ENCODE peak calls at places on chromosomes 12 and 14, in six cellular contexts. Y is AG04449; Z is foreskin fibroblast; D is GM12864; H is CD8-positive, alpha-beta T cell; Q is AG10803. W is an unnamed sample.

GRCh38 chr12:106517314-106517713 is 65.5 kb upstream of the RFX4 start:
- DNase-seq in D (no peak), Q (no peak), H (no peak), Y (no peak), Z (no peak), W (no peak)

GRCh38 chr12:88185988-88186387 is 43.9 kb downstream of the TMTC3 start:
- DNase-seq in H (no peak), Q (peak; percentile 70), Y (peak; percentile 26), Z (peak; percentile 86), D (no peak), W (peak; percentile 9)

GRCh38 chr14:51293149-51293925 is 53.3 kb downstream of the TMX1 start:
- DNase-seq in D (no peak), Z (peak; percentile 55), Y (peak; percentile 21), Q (peak; percentile 84), H (no peak), W (no peak)

GRCh38 chr12:23222801-23223200 is 597.8 kb downstream of the ETNK1 start:
- DNase-seq in Q (no peak), Z (no peak), D (no peak), Y (no peak), H (no peak), W (peak; percentile 22)

GRCh38 chr12:108543642-108544041 is 17.3 kb downstream of the SART3 start:
- DNase-seq in Y (no peak), D (no peak), Q (peak; percentile 68), Z (peak; percentile 72), H (no peak), W (no peak)

GRCh38 chr12:113469224-113469652 is 2.4 kb downstream of the LHX5 start:
- DNase-seq in Q (no peak), Z (peak; percentile 19), Y (no peak), D (no peak), H (no peak), W (no peak)

GRCh38 chr14:64688801-64689200 is 15.4 kb upstream of the PLEKHG3 start:
- DNase-seq in Q (no peak), Y (no peak), D (no peak), Z (no peak), H (no peak), W (no peak)

GRCh38 chr12:113990548-113991223 is 24.6 kb upstream of the RBM19 start:
- DNase-seq in Z (peak; percentile 50), D (no peak), H (no peak), Q (no peak), Y (no peak), W (no peak)

GRCh38 chr14:90608925-90609324 is 207.3 kb downstream of the TTC7B start:
- DNase-seq in Z (peak; percentile 7), D (no peak), Y (no peak), Q (no peak), H (no peak), W (peak; percentile 31)

GRCh38 chr12:127108360-127109215 is 1158.4 kb upstream of the TMEM132C start:
- DNase-seq in D (peak; percentile 7), H (peak; percentile 54), Q (peak; percentile 64), Y (no peak), Z (peak; percentile 88), W (peak; percentile 69)

GRCh38 chr12:86257173-86257572 is 982 bp upstream of the MGAT4C start:
- DNase-seq in Y (no peak), Z (no peak), Q (no peak), D (no peak), H (no peak), W (no peak)

GRCh38 chr12:103805961-103806360 is 35.1 kb downstream of the NT5DC3 start:
- DNase-seq in H (no peak), Q (no peak), D (no peak), Y (no peak), Z (no peak), W (no peak)

GRCh38 chr14:64937821-64938193 is 4.7 kb downstream of the GPX2 start:
- DNase-seq in Q (peak; percentile 8), D (no peak), Y (no peak), H (no peak), Z (peak; percentile 34), W (no peak)

GRCh38 chr12:71562681-71563595 is 100.7 kb downstream of the ZFC3H1 start:
- DNase-seq in D (no peak), Z (no peak), Q (no peak), H (no peak), Y (no peak), W (no peak)

GRCh38 chr12:69350002-69350626 is 1.9 kb downstream of the LYZ start:
- DNase-seq in Q (no peak), H (no peak), Z (no peak), Y (no peak), D (no peak), W (no peak)

GRCh38 chr14:68512088-68512487 is 280.8 kb downstream of the ZFP36L1 start:
- DNase-seq in Q (peak; percentile 74), Y (no peak), D (no peak), Z (peak; percentile 62), H (no peak), W (no peak)

GRCh38 chr14:102693006-102693755 is 84.1 kb upstream of the TRAF3 start:
- DNase-seq in D (no peak), Z (peak; percentile 29), H (no peak), Q (no peak), Y (no peak), W (no peak)

GRCh38 chr12:65195387-65196055 is 26.1 kb downstream of the LEMD3 start:
- DNase-seq in Z (no peak), D (no peak), Y (peak; percentile 0), H (no peak), Q (no peak), W (no peak)

GRCh38 chr12:630656-631632 is 32.3 kb downstream of the NINJ2 start:
- DNase-seq in D (no peak), Z (no peak), Q (no peak), H (peak; percentile 83), Y (no peak), W (peak; percentile 93)

GRCh38 chr12:56838602-56839488 is 75.7 kb downstream of the HSD17B6 start:
- DNase-seq in Q (no peak), H (no peak), D (no peak), Z (no peak), Y (no peak), W (no peak)

GRCh38 chr12:121461048-121461447 is 61.1 kb downstream of the RNF34 start:
- DNase-seq in Y (no peak), D (no peak), Z (no peak), Q (no peak), H (no peak), W (no peak)

GRCh38 chr12:724194-724855 is 28.1 kb upstream of the WNK1 start:
- DNase-seq in H (no peak), Q (no peak), Y (no peak), D (no peak), Z (peak; percentile 22), W (peak; percentile 46)

GRCh38 chr12:9697619-9698018 is 28.1 kb downstream of the CLEC2D start:
- DNase-seq in Y (no peak), H (no peak), Q (no peak), Z (no peak), D (no peak), W (no peak)

GRCh38 chr12:109706747-109707469 is 6.7 kb upstream of the FAM222A start:
- DNase-seq in H (no peak), Z (no peak), Y (no peak), D (no peak), Q (no peak), W (no peak)

GRCh38 chr14:62629070-62629580 is 416.1 kb downstream of the KCNH5 start:
- DNase-seq in Q (no peak), Z (no peak), Y (no peak), H (no peak), D (no peak), W (no peak)

GRCh38 chr12:110790301-110790700 is 47.6 kb upstream of the PPP1CC start:
- DNase-seq in D (no peak), Q (peak; percentile 56), Y (no peak), H (no peak), Z (peak; percentile 40), W (no peak)
- H3K4me3 ChIP-seq in D (no peak overlapping the region), Q (no peak overlapping the region), Y (no peak overlapping the region), H (no peak overlapping the region), Z (no peak overlapping the region), W (no peak overlapping the region)

GRCh38 chr14:106877527-106877926 is 1351.1 kb downstream of the TMEM121 start:
- DNase-seq in D (no peak), Z (no peak), Y (no peak), H (no peak), Q (no peak), W (no peak)

GRCh38 chr14:106879241-106879640 is 1352.9 kb downstream of the TMEM121 start:
- DNase-seq in Z (no peak), Q (no peak), Y (no peak), H (no peak), D (no peak), W (peak; percentile 89)

DNA sequence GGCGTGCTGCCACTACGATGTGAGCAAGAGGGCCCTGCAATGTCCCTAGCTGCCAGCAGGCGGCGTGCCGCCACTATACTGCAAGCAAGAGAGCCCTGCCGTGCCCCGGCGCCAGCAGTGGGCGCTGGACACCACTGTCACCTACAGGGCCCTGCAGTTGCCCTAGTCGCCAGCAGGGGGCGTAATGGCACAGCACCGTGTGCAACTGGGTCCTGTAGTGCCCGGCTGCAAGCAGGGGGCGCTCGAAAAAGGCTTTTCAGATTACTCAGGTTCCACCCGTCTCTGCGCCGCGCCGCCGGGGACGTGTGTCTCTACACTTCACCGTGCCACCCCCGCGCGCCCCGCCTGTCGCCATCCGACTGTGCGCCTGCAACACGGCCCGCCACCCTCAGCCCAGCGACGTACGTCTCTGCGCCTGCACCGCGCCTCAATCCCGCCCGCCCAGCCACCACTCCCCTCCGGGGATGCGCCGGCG is 1356.9 kb downstream of the TMEM121 start:
- DNase-seq in H (no peak), Q (no peak), Z (no peak), Y (no peak), D (no peak), W (peak; percentile 50)
- TF ChIP-seq CTCF in H (peak; percentile 52), Q (peak; percentile 31), Z (peak; percentile 27), Y (peak; percentile 2), D (peak; percentile 84), W (peak; percentile 63)

DNA sequence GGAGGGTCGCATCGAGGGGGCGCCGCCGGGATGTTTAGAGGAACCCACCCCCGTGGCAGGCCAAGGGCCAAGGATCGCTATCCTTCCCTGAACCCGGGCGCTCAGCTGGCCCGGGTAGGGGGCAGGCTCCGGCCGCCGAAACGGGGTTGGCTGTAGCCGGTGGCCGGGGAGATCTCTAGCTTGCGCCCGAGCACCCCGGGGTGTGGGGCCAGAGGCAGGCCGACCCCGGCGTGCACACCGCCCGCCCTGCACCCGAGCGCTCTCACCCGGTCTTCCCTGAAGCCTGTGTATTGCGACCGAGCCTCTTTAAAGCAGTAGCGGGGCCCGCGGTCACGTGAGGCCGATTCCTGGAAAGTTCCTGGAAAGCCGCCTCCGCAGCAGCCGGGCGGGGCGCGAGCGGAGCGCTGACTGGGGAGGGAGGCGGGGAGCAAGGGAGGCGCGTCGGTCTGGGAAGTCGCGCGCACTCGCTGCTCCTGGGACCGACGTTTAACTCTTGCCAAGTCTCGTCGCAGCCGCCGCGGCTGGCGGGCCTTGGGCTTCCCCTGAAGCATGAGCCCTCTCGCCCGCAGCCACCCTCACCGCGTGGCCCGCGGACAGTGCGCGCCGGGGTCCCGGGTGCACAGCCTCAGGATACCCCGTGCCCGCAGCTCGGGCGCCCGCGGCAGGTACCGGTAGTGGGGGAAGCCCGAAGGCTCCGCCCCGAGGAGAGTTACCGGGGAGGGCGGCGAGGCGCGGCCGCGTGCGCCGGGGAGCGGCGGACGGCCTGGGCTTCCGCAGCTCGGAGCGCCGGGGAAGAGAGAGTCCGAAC is 1.7 kb upstream of the SOCS2 start:
- DNase-seq in Q (peak; percentile 94), Z (peak; percentile 99), H (peak; percentile 79), Y (no peak), D (no peak), W (peak; percentile 91)
- H3K4me3 ChIP-seq in Q (peak overlapping the region; percentile 86), Z (peak overlapping the region; percentile 89), H (peak overlapping the region; percentile 94), Y (peak overlapping the region; percentile 67), D (peak overlapping the region; percentile 76), W (peak overlapping the region; percentile 80)

GRCh38 chr14:99300190-99300589 is 28.2 kb upstream of the BCL11B start:
- DNase-seq in H (no peak), Z (no peak), Q (no peak), Y (no peak), D (no peak), W (no peak)

GRCh38 chr14:99296517-99296916 is 24.5 kb upstream of the BCL11B start:
- DNase-seq in Z (no peak), Y (no peak), H (no peak), D (no peak), Q (no peak), W (no peak)
- TF ChIP-seq CTCF in Z (no peak), Y (no peak), H (no peak), D (no peak), Q (no peak), W (no peak)

W was measured in GM12865.